ENCODE peak calls at places on chromosome 16, in five cellular contexts. D is tibial artery, O is right atrium auricular region, F is body of pancreas, J is RWPE2. H is an unnamed sample. For H3K4me1, the result is how much of the 10 kb centered on the place peaks cover.

GRCh38 chr16:31134625-31135534 is 647 bp downstream of the PRSS8 start:
- DNase-seq in F (peak), O (no peak), D (peak), J (no peak), H (no peak)

GRCh38 chr16:71707199-71707598 is 17.3 kb downstream of the PHLPP2 start:
- DNase-seq in O (no peak), D (no peak), F (no peak), J (no peak), H (no peak)

GRCh38 chr16:2715064-2715463 is 5.0 kb downstream of the PRSS27 start:
- DNase-seq in O (no peak), J (no peak), F (no peak), D (no peak), H (no peak)

GRCh38 chr16:88737298-88738166 is 31.2 kb downstream of the CTU2 start:
- DNase-seq in O (no peak), D (peak), J (no peak), F (peak), H (peak)

GRCh38 chr16:64250866-64251265 is 871.0 kb downstream of the CDH11 start:
- DNase-seq in O (no peak), F (no peak), J (no peak), D (no peak), H (no peak)

GRCh38 chr16:28213396-28213795 is 1.6 kb upstream of the XPO6 start:
- DNase-seq in O (no peak), F (no peak), D (no peak), J (no peak), H (no peak)

GRCh38 chr16:27377666-27378485 is 24.1 kb upstream of the IL21R start:
- DNase-seq in J (no peak), D (peak), F (no peak), O (no peak), H (no peak)

GRCh38 chr16:89397331-89397861 is 93.0 kb downstream of the ANKRD11 start:
- DNase-seq in F (no peak), J (no peak), D (no peak), O (no peak), H (no peak)

GRCh38 chr16:73037331-73037745 is 10.6 kb downstream of the ZFHX3 start:
- DNase-seq in F (no peak), O (no peak), D (peak), J (no peak), H (no peak)

GRCh38 chr16:87165885-87166284 is 151.3 kb downstream of the C16orf95 start:
- DNase-seq in O (no peak), J (no peak), F (no peak), D (peak), H (no peak)

GRCh38 chr16:11597268-11597690 is 10.6 kb upstream of the LITAF start:
- DNase-seq in F (peak), O (no peak), J (no peak), D (no peak), H (no peak)

GRCh38 chr16:81237282-81237681 is 1.2 kb upstream of the BCO1 start:
- DNase-seq in O (peak), D (no peak), J (no peak), F (peak), H (no peak)

GRCh38 chr16:81239722-81240121 is 1.2 kb downstream of the BCO1 start:
- DNase-seq in F (no peak), J (no peak), D (no peak), O (no peak), H (no peak)

GRCh38 chr16:81241706-81242105 is 3.2 kb downstream of the BCO1 start:
- DNase-seq in O (no peak), D (no peak), J (no peak), F (no peak), H (no peak)

GRCh38 chr16:81238296-81239011 is at the start of gene BCO1:
- DNase-seq in J (no peak), O (no peak), F (peak), D (no peak), H (no peak)

GRCh38 chr16:81237942-81238295 is 570 bp upstream of the BCO1 start:
- DNase-seq in D (no peak), J (no peak), F (no peak), O (no peak), H (no peak)
- H3K27ac ChIP-seq in D (no peak), J (no peak), F (no peak), O (peak), H (no peak)

GRCh38 chr16:85574672-85575475 is 38.2 kb upstream of the GSE1 start:
- DNase-seq in J (no peak), O (no peak), F (no peak), D (no peak), H (no peak)
- H3K4me1 ChIP-seq in J (under half), O (under half), F (half or more), D (under half), H (under half)

GRCh38 chr16:84107921-84108320 is 8.8 kb downstream of the MBTPS1 start:
- DNase-seq in D (no peak), F (no peak), O (no peak), J (no peak), H (no peak)
- H3K27ac ChIP-seq in D (no peak), F (no peak), O (no peak), J (no peak), H (no peak)

GRCh38 chr16:51757124-51757470 is 606.0 kb upstream of the SALL1 start:
- DNase-seq in D (no peak), O (no peak), J (no peak), F (no peak), H (no peak)

GRCh38 chr16:51756447-51757123 is 605.5 kb upstream of the SALL1 start:
- DNase-seq in F (no peak), D (no peak), J (no peak), O (no peak), H (no peak)

GRCh38 chr16:51757921-51758479 is 606.9 kb upstream of the SALL1 start:
- DNase-seq in J (no peak), O (no peak), D (no peak), F (no peak), H (no peak)

GRCh38 chr16:51759999-51760398 is 608.9 kb upstream of the SALL1 start:
- DNase-seq in J (no peak), D (no peak), O (no peak), F (no peak), H (no peak)

GRCh38 chr16:51759329-51759728 is 608.3 kb upstream of the SALL1 start:
- DNase-seq in J (no peak), F (no peak), D (no peak), O (no peak), H (no peak)
- H3K4me1 ChIP-seq in J (under half), F (under half), D (under half), O (under half), H (under half)

GRCh38 chr16:8673611-8674412 is 605 bp upstream of the ABAT start:
- DNase-seq in D (no peak), J (no peak), F (no peak), O (no peak), H (no peak)

GRCh38 chr16:8676160-8676547 is 1.7 kb downstream of the ABAT start:
- DNase-seq in F (no peak), J (no peak), O (no peak), D (no peak), H (no peak)

GRCh38 chr16:8676737-8677375 is 2.4 kb downstream of the ABAT start:
- DNase-seq in F (no peak), O (no peak), J (no peak), D (no peak), H (no peak)

GRCh38 chr16:8675183-8676159 is 1.1 kb downstream of the ABAT start:
- DNase-seq in D (no peak), O (no peak), J (no peak), F (peak), H (peak)

DNA sequence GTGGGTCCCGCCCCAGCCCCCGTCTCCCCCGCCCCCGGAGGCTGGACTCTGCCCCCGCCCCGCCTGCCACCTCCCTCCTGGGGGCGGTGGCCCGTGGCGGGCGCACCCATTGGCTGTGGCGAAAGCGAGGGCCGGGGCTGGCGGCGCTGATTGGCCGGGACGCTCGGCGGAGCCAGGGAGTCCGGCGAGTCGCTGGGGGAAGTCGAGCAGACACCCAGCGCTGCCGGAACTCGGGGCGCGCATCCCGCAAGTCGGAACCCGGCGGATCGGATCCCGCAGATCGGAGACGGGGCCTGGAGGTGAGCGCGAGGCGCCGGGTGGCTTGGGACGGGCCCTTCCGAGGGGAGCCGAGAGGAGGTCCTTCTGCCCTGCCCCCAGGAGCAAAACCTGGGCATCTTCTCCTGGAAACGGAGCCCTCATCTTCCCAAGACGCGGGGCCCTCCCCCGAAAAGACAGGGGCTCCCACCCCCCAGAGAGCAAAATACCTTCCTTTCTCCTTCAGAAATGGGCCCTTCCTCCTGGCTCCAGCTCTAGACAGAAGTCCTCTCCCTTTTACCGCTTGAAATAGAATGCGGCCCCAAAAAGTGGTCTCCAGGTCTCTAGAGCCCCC is at the start of gene ABAT:
- DNase-seq in O (peak), J (peak), F (peak), D (peak), H (peak)
- H3K27ac ChIP-seq in O (no peak), J (peak), F (peak), D (peak), H (peak)